ENCODE peak calls at places on chromosomes 3 and 15, in four cellular contexts. J, E, V and Y are unnamed samples.

GRCh38 chr3:143974181-143974876 is 2.7 kb downstream of the DIPK2A start:
- DNase-seq in J (no peak), E (no peak), V (peak), Y (no peak)

GRCh38 chr3:13338996-13339395 is 81.1 kb downstream of the NUP210 start:
- DNase-seq in J (no peak), E (no peak), V (no peak), Y (no peak)

GRCh38 chr3:118445036-118445435 is 589.6 kb downstream of the IGSF11 start:
- DNase-seq in J (no peak), E (no peak), V (no peak), Y (no peak)

GRCh38 chr3:66195347-66195783 is 25.4 kb upstream of the SLC25A26 start:
- DNase-seq in J (no peak), E (peak), V (peak), Y (peak)

GRCh38 chr3:79886204-79886603 is 118.4 kb upstream of the ROBO1 start:
- DNase-seq in J (no peak), E (no peak), V (no peak), Y (no peak)

GRCh38 chr15:43527802-43528541 is 10.6 kb downstream of the MAP1A start:
- DNase-seq in J (no peak), E (no peak), V (no peak), Y (no peak)

GRCh38 chr3:45994661-45995369 is 809 bp downstream of the FYCO1 start:
- DNase-seq in J (peak), E (no peak), V (no peak), Y (peak)

GRCh38 chr3:162171970-162172369 is 675.4 kb downstream of the OTOL1 start:
- DNase-seq in J (no peak), E (no peak), V (no peak), Y (no peak)

GRCh38 chr3:57755368-57756021 is 614 bp upstream of the SLMAP start:
- DNase-seq in J (peak), E (peak), V (peak), Y (peak)

GRCh38 chr3:160401301-160402095 is 2.0 kb downstream of the SMC4 start:
- DNase-seq in J (no peak), E (peak), V (peak), Y (no peak)

GRCh38 chr3:118932822-118933558 is 101.7 kb downstream of the IGSF11 start:
- DNase-seq in J (no peak), E (peak), V (no peak), Y (no peak)

GRCh38 chr3:17935217-17935616 is 192.8 kb upstream of the TBC1D5 start:
- DNase-seq in J (no peak), E (peak), V (no peak), Y (no peak)

GRCh38 chr15:78012643-78013077 is 64.9 kb downstream of the TBC1D2B start:
- DNase-seq in J (no peak), E (no peak), V (no peak), Y (no peak)

GRCh38 chr3:13857702-13858380 is 22.0 kb downstream of the WNT7A start:
- DNase-seq in J (peak), E (no peak), V (no peak), Y (no peak)

GRCh38 chr3:71254658-71255057 is 328.9 kb downstream of the FOXP1 start:
- DNase-seq in J (no peak), E (no peak), V (no peak), Y (no peak)

GRCh38 chr3:161273589-161274218 is 52.6 kb downstream of the NMD3 start:
- DNase-seq in J (no peak), E (peak), V (peak), Y (peak)

GRCh38 chr3:11457126-11457525 is 184.9 kb downstream of the ATG7 start:
- DNase-seq in J (no peak), E (no peak), V (no peak), Y (no peak)

GRCh38 chr3:97764186-97765055 is at the start of gene ARL6:
- DNase-seq in J (peak), E (peak), V (peak), Y (peak)

GRCh38 chr3:34869696-34870095 is 769.6 kb upstream of the ARPP21 start:
- DNase-seq in J (no peak), E (no peak), V (no peak), Y (no peak)

GRCh38 chr3:31968927-31969418 is 12.1 kb downstream of the OSBPL10 start:
- DNase-seq in J (no peak), E (peak), V (peak), Y (no peak)

GRCh38 chr3:79864077-79864476 is 96.3 kb upstream of the ROBO1 start:
- DNase-seq in J (no peak), E (no peak), V (peak), Y (no peak)

GRCh38 chr3:31615071-31615875 is 82.5 kb downstream of the STT3B start:
- DNase-seq in J (no peak), E (peak), V (no peak), Y (no peak)

GRCh38 chr15:73573572-73573971 is 59.6 kb downstream of the NPTN start:
- DNase-seq in J (no peak), E (peak), V (peak), Y (no peak)

GRCh38 chr15:60379466-60380274 is 18.1 kb downstream of the ANXA2 start:
- DNase-seq in J (no peak), E (peak), V (no peak), Y (no peak)

GRCh38 chr3:142053244-142053643 is 96.1 kb downstream of the TFDP2 start:
- DNase-seq in J (no peak), E (peak), V (peak), Y (no peak)

GRCh38 chr15:27214032-27214431 is 243.1 kb downstream of the GABRG3 start:
- DNase-seq in J (no peak), E (no peak), V (no peak), Y (no peak)

GRCh38 chr3:125359700-125360099 is 15.4 kb downstream of the ZNF148 start:
- DNase-seq in J (no peak), E (no peak), V (no peak), Y (no peak)

GRCh38 chr15:41334293-41335120 is 1.8 kb downstream of the NUSAP1 start:
- DNase-seq in J (no peak), E (no peak), V (no peak), Y (no peak)

DNA sequence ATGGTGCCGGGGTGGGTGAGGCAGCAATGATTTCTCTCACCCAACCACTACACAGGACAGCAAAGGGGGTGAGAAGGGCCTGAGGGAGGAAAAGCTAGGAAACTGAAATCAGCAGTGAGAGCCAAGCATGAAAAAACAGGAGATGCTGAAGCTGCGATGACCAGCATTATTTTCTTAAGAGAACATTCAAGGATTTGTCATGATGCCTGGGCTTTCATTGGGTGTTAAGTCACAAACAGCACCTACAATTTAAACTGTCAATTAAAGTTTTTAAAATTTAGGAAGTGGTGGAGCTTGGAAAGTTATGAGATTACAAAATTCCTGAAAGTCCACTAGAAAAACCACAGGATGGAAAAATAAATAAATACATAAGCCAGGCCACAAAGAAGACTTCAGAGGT is 11.8 kb upstream of the TM4SF4 start:
- DNase-seq in J (no peak), E (peak), V (no peak), Y (no peak)
- TF ChIP-seq CTCF in J (no peak), E (no peak), V (no peak), Y (no peak)

DNA sequence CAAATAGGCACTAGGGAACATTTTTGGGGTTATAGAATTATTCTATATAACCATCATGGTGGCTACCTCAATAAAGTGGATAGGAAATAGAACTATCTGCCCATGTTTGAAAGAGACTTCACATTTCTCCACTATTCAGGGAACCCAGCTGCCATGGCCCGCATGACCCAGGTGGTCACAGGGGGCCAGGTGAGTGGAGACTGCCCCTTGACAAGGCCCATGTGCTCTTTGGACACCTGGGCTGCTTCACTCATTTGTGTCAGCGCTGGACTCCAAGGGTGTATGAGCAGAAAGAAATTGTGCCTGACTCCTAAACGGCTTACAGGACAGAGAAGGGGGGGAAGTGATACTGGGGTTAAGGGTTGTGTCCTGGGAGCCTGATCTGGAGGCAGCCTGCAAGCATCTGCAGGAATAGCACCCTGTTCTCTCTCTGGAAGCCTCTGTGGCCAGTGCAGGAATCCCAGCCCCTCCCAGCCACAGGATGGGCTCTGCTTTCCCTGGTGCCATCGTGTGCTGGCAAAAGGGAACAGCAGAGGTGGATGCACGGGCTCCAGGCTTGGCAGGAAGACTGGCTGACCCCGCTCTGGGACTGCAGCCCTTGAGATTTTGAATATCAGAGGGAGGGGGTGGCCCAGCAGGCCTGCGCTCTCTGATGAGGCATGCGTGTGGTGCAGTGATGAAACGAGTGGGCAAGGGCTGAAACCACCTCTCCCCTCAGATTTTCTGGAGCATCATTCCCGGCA is 9.1 kb upstream of the C3orf22 start:
- DNase-seq in J (no peak), E (no peak), V (no peak), Y (peak)
- TF ChIP-seq CTCF in J (no peak), E (no peak), V (no peak), Y (no peak)

DNA sequence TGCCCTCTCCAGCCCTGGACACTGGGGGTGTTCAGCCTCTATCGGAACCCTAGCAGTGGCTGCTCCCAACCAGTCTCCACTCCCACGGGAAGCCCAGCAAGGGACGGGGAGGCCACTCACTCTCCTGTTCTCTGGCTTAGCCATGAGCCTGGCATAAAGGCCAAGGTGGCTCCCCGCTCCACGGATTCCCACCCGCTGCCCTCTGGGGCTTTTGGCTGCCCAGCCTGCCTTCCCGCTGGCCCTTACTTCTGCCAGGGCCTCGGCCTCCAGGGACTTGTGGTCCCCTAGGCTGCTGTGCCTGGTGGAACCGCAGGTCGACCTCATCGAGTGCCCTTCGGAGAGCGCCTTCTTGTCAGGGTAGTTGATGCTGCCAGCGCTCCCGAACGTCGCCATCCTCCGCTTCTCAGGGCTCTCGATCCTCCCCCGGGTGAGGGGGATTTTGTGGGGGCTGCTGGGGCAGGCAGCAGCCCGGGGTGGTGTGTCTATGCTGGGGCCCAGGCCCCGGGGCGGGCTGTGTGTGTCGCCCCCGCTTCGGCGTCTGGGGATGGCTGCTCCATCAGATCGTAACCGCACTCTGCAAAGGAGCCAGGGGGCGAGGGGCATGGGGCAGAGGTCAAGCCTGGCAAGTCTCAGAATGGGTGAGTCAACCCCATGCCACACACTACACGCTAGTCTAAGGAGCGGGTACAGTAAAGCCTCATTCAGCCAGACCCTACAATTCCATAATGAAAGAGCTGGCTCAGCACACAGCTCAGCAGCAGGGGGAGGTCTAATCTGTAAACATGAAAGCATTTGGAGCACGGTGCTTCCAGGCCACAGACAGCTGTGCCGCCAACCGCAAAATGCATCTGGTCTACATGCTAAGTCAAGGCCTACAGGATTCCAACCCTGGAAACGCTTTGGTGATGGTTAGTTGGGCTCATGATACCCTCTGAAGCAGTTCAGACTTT is 27.3 kb upstream of the RAD18 start:
- DNase-seq in J (peak), E (peak), V (no peak), Y (no peak)
- TF ChIP-seq CTCF in J (no peak), E (no peak), V (no peak), Y (no peak)

DNA sequence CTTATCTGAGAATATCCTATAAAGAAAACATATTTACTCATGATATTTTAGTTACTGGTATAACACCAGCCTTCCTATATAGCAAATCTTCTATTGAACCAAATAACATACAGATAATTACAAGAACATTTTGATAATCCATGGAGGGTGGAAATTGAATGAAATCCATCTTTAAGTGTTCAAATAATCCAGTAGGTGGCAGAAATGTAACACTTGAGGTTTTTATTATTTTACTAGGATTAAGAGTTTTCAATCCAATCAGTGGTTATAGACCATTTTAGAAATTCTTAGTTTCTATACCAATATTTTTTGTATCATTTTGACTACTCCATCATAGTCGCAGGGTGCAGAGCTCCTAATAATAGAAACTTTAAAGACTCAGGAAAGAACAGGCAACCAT is 101.9 kb upstream of the KCNH8 start:
- DNase-seq in J (no peak), E (peak), V (no peak), Y (no peak)
- TF ChIP-seq CTCF in J (no peak), E (no peak), V (no peak), Y (no peak)